ENCODE peak calls at places on chromosomes 12 and 14, in seven cellular contexts. N is OCI-LY7, W is MM.1S, V is PC-3, M is GM23248, D is hepatocyte, B is GM23338. Z is an unnamed sample.

GRCh38 chr14:59060841-59061240 is 127.6 kb upstream of the DAAM1 start:
- DNase-seq in W (no peak), V (no peak), B (no peak), M (no peak), D (no peak), N (peak; percentile 4), Z (peak; percentile 5)

GRCh38 chr14:52563120-52563519 is 10.5 kb downstream of the GPR137C start:
- DNase-seq in M (peak; percentile 84), V (peak; percentile 60), N (no peak), D (no peak), B (no peak), W (no peak), Z (no peak)

GRCh38 chr12:71562681-71563595 is 100.7 kb downstream of the ZFC3H1 start:
- DNase-seq in V (no peak), M (no peak), B (no peak), W (no peak), D (no peak), N (no peak), Z (no peak)

GRCh38 chr12:68591716-68592437 is 18.8 kb upstream of the RAP1B start:
- DNase-seq in D (no peak), M (no peak), N (peak; percentile 85), V (no peak), B (no peak), W (peak; percentile 80), Z (no peak)

GRCh38 chr12:108828774-108829173 is 28.6 kb downstream of the SSH1 start:
- DNase-seq in W (no peak), B (no peak), V (no peak), M (peak; percentile 87), D (no peak), N (no peak), Z (no peak)

GRCh38 chr12:75591628-75592027 is 80.2 kb upstream of the KRR1 start:
- DNase-seq in B (no peak), M (no peak), V (no peak), N (no peak), D (no peak), W (no peak), Z (no peak)

GRCh38 chr12:107570721-107571120 is 114.9 kb upstream of the PWP1 start:
- DNase-seq in B (no peak), M (peak; percentile 69), V (peak; percentile 28), D (peak; percentile 23), N (no peak), W (no peak), Z (no peak)

GRCh38 chr14:103442288-103442687 is 57.1 kb downstream of the MARK3 start:
- DNase-seq in W (no peak), D (no peak), N (no peak), B (no peak), M (peak; percentile 52), V (no peak), Z (no peak)

GRCh38 chr12:122641976-122642375 is 61.2 kb downstream of the HCAR2 start:
- DNase-seq in M (peak; percentile 43), W (no peak), B (no peak), V (peak; percentile 28), N (no peak), D (no peak), Z (no peak)

GRCh38 chr14:52724360-52724644 is 5.7 kb upstream of the STYX start:
- DNase-seq in N (no peak), B (peak; percentile 24), D (no peak), W (no peak), M (no peak), V (no peak), Z (no peak)

GRCh38 chr14:29553427-29553826 is 374.2 kb downstream of the PRKD1 start:
- DNase-seq in V (no peak), N (no peak), W (no peak), M (no peak), B (no peak), D (no peak), Z (no peak)

GRCh38 chr12:117408161-117408791 is 46.9 kb upstream of the NOS1 start:
- DNase-seq in D (peak; percentile 61), W (no peak), B (peak; percentile 63), N (no peak), M (peak; percentile 45), V (peak; percentile 53), Z (peak; percentile 13)

GRCh38 chr12:30796508-30796780 is 41.7 kb upstream of the CAPRIN2 start:
- DNase-seq in M (peak; percentile 78), D (peak; percentile 49), B (peak; percentile 78), V (peak; percentile 58), N (no peak), W (no peak), Z (peak; percentile 79)

GRCh38 chr12:94792690-94793089 is 142.3 kb upstream of the TMCC3 start:
- DNase-seq in N (no peak), D (peak; percentile 48), V (no peak), M (no peak), W (no peak), B (no peak), Z (no peak)

GRCh38 chr14:85530626-85531025 is 682 bp downstream of the FLRT2 start:
- DNase-seq in B (no peak), V (no peak), D (no peak), M (peak; percentile 31), W (no peak), N (no peak), Z (no peak)

GRCh38 chr12:71950404-71950803 is 11.8 kb downstream of the TPH2 start:
- DNase-seq in V (no peak), N (no peak), M (no peak), W (no peak), B (no peak), D (no peak), Z (no peak)

GRCh38 chr12:41096797-41097196 is 91.3 kb upstream of the PDZRN4 start:
- DNase-seq in N (no peak), D (no peak), M (no peak), B (no peak), V (no peak), W (no peak), Z (no peak)

GRCh38 chr14:69660344-69661193 is 49.2 kb downstream of the SUSD6 start:
- DNase-seq in B (no peak), N (no peak), W (no peak), V (no peak), M (no peak), D (no peak), Z (no peak)

GRCh38 chr14:31962920-31963319 is 114.2 kb upstream of the ARHGAP5 start:
- DNase-seq in N (no peak), B (no peak), V (no peak), W (no peak), D (no peak), M (no peak), Z (peak; percentile 56)

GRCh38 chr12:67593041-67593870 is 55.3 kb upstream of the DYRK2 start:
- DNase-seq in B (peak; percentile 5), V (peak; percentile 99), M (peak; percentile 77), W (no peak), D (peak; percentile 77), N (no peak), Z (no peak)

GRCh38 chr12:130366159-130366558 is 28.5 kb downstream of the PIWIL1 start:
- DNase-seq in N (no peak), B (no peak), D (no peak), V (no peak), M (no peak), W (no peak), Z (no peak)

DNA sequence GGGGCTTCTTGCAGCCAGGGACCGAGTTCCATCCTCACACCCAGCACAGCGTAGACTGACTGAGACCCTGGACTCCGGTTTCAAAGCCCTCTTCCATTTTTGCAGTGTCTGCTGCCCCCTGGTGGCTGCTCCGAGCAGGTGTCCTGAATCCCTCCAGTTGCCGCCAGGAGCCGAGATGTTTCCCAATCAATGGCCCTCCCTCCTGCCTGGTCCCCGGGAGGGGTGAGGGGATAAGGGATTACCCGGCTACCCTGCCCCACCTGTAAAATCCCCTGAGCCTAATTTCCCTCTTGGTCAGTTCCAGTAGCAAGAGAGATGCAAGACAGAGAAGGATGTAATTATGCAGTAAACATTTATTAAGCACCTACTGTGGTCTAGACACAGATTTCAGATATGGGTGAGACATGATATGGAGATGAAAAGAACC is 55.0 kb downstream of the PHETA1 start:
- DNase-seq in B (peak; percentile 93), M (peak; percentile 69), V (peak; percentile 87), D (peak; percentile 81), N (peak; percentile 63), W (peak; percentile 20), Z (peak; percentile 87)
- H3K4me3 ChIP-seq in B (no peak overlapping the region), M (no peak overlapping the region), V (peak overlapping the region; percentile 18), D (no peak overlapping the region), N (no peak overlapping the region), W (no peak overlapping the region), Z (no peak overlapping the region)

DNA sequence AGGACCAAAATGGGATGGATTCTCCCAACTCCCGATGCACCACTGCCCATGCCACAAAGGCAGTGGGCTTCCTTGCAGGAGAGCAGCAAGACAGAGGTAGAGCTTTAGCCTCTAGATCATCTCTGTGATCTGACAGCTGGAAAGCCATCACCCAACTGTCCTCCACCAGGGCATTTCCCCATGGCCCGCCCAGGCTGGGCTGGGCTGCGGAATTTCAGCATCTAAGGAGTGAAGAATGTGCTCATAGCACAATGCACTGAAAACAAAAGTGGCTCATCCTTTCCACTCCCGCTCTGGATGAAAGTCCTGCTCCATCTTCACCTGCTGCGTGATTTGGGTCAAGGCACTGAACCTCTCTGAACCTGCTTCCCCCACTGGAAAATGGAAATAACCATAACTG is 5.6 kb downstream of the SYNE3 start:
- DNase-seq in W (no peak), M (peak; percentile 66), D (no peak), N (no peak), V (no peak), B (peak; percentile 18), Z (peak; percentile 29)
- TF ChIP-seq EZH2phosphoT487 in W (no peak), M (no peak), D (no peak), N (no peak), V (no peak), B (no peak), Z (no peak)

GRCh38 chr12:64571346-64571745 is 38.9 kb upstream of the RASSF3 start:
- DNase-seq in B (no peak), M (no peak), V (no peak), D (no peak), N (peak; percentile 27), W (peak; percentile 59), Z (no peak)
- H3K27ac ChIP-seq in B (no peak overlapping the region), M (no peak overlapping the region), V (no peak overlapping the region), D (no peak overlapping the region), N (no peak overlapping the region), W (no peak overlapping the region), Z (no peak overlapping the region)

GRCh38 chr12:65152586-65152985 is 16.8 kb upstream of the LEMD3 start:
- DNase-seq in B (no peak), N (no peak), V (no peak), M (no peak), D (no peak), W (no peak), Z (no peak)

GRCh38 chr12:65152012-65152411 is 17.4 kb upstream of the LEMD3 start:
- DNase-seq in D (no peak), V (peak; percentile 41), B (no peak), N (no peak), M (no peak), W (no peak), Z (no peak)

GRCh38 chr12:65155784-65156183 is 13.6 kb upstream of the LEMD3 start:
- DNase-seq in V (no peak), B (no peak), D (no peak), M (no peak), W (no peak), N (no peak), Z (no peak)

GRCh38 chr12:65156366-65156831 is 13.0 kb upstream of the LEMD3 start:
- DNase-seq in B (no peak), N (peak; percentile 34), V (no peak), D (no peak), W (peak; percentile 66), M (peak; percentile 5), Z (no peak)

DNA sequence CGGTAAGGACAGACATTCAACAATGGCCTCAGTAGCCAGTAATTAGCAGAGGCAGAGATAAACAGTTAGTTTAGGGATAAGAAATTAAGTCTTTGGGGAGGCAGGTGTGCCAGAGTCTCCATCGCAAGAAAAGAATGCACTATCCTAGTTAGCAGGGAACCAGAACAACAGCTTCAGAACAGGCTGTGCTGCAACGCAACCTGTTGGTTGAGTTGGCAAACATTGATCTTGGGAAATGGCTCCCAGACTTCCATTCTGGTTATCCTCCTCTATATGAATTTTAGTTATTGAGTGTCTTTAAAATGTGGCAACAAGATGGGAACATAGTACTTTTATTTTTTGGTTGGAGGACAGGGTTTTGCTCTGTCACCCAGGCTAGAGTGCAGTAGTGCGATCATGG is 12.3 kb upstream of the LEMD3 start:
- DNase-seq in W (no peak), D (no peak), B (no peak), M (no peak), V (no peak), N (no peak), Z (no peak)
- H3K4me3 ChIP-seq in W (peak overlapping the region; percentile 26), D (no peak overlapping the region), B (no peak overlapping the region), M (no peak overlapping the region), V (no peak overlapping the region), N (no peak overlapping the region), Z (no peak overlapping the region)